ENCODE peak calls at places on chromosome 17, in five cellular contexts. T is psoas muscle, J is germinal center, X is suprapubic skin, R is T-cell. L is an unnamed sample.

GRCh38 chr17:81808778-81809555 is 5.0 kb downstream of the GCGR start:
- DNase-seq in T (no peak), J (no peak), X (no peak), R (no peak), L (no peak)

GRCh38 chr17:933168-934083 is 46.1 kb downstream of the NXN start:
- DNase-seq in T (peak), J (no peak), X (no peak), R (no peak), L (peak)

GRCh38 chr17:60699090-60699489 is 21.4 kb downstream of the BCAS3 start:
- DNase-seq in T (no peak), J (no peak), X (no peak), R (no peak), L (no peak)

GRCh38 chr17:10135539-10136257 is 62.7 kb downstream of the GAS7 start:
- DNase-seq in T (peak), J (no peak), X (no peak), R (no peak), L (no peak)

GRCh38 chr17:47427985-47428384 is 102.9 kb upstream of the NPEPPS start:
- DNase-seq in T (no peak), J (no peak), X (no peak), R (no peak), L (no peak)

GRCh38 chr17:58330997-58331814 is 2.6 kb upstream of the TSPOAP1 start:
- DNase-seq in T (no peak), J (no peak), X (no peak), R (peak), L (no peak)

GRCh38 chr17:18093616-18094408 is 6.1 kb downstream of the DRG2 start:
- DNase-seq in T (peak), J (no peak), X (no peak), R (no peak), L (no peak)

GRCh38 chr17:42920922-42921321 is 20.3 kb downstream of the G6PC1 start:
- DNase-seq in T (no peak), J (no peak), X (no peak), R (no peak), L (no peak)

GRCh38 chr17:77654296-77654695 is 304.2 kb upstream of the TNRC6C start:
- DNase-seq in T (no peak), J (no peak), X (no peak), R (no peak), L (no peak)

GRCh38 chr17:47999612-48000011 is 28.7 kb downstream of the CDK5RAP3 start:
- DNase-seq in T (no peak), J (no peak), X (no peak), R (no peak), L (no peak)

GRCh38 chr17:78362232-78362631 is 2.4 kb upstream of the SOCS3 start:
- DNase-seq in T (no peak), J (no peak), X (no peak), R (no peak), L (no peak)

GRCh38 chr17:46984341-46984740 is 5.3 kb upstream of the RPRML start:
- DNase-seq in T (peak), J (no peak), X (no peak), R (no peak), L (no peak)

L was measured in breast epithelium.